ENCODE peak calls at places on chromosomes 1 and 21, in five cellular contexts. One of them, this sample, is unnamed.

GRCh38 chr1:117673405-117673804 is 67.6 kb downstream of the TENT5C start:
- DNase-seq in K562: no peak
- DNase-seq in HepG2: no peak
- DNase-seq in HCT116: no peak
- DNase-seq in GM12878: no peak
- DNase-seq in this sample: no peak

GRCh38 chr21:33854604-33855003 is 61.0 kb downstream of the ATP5PO start:
- DNase-seq in K562: no peak
- DNase-seq in HepG2: peak
- DNase-seq in HCT116: no peak
- DNase-seq in GM12878: no peak
- DNase-seq in this sample: no peak

GRCh38 chr1:51768971-51769601 is 109.4 kb downstream of the NRDC start:
- DNase-seq in K562: peak
- DNase-seq in HepG2: peak
- DNase-seq in HCT116: peak
- DNase-seq in GM12878: no peak
- DNase-seq in this sample: peak

GRCh38 chr1:86504130-86504479 is 35.4 kb downstream of the CLCA1 start:
- DNase-seq in K562: no peak
- DNase-seq in HepG2: no peak
- DNase-seq in HCT116: no peak
- DNase-seq in GM12878: no peak
- DNase-seq in this sample: no peak

GRCh38 chr1:19643602-19644419 is at the start of gene NBL1:
- DNase-seq in K562: peak
- DNase-seq in HepG2: no peak
- DNase-seq in HCT116: no peak
- DNase-seq in GM12878: no peak
- DNase-seq in this sample: peak

GRCh38 chr1:93369734-93370133 is 24.0 kb downstream of the DR1 start:
- DNase-seq in K562: no peak
- DNase-seq in HepG2: no peak
- DNase-seq in HCT116: no peak
- DNase-seq in GM12878: no peak
- DNase-seq in this sample: no peak

GRCh38 chr1:170967042-170967910 is 31.9 kb downstream of the MROH9 start:
- DNase-seq in K562: no peak
- DNase-seq in HepG2: peak
- DNase-seq in HCT116: peak
- DNase-seq in GM12878: no peak
- DNase-seq in this sample: peak

GRCh38 chr1:6133146-6133895 is 46.8 kb downstream of the CHD5 start:
- DNase-seq in K562: no peak
- DNase-seq in HepG2: no peak
- DNase-seq in HCT116: no peak
- DNase-seq in GM12878: no peak
- DNase-seq in this sample: no peak

GRCh38 chr1:74412244-74412643 is 100.2 kb downstream of the LRRC53 start:
- DNase-seq in K562: no peak
- DNase-seq in HepG2: no peak
- DNase-seq in HCT116: no peak
- DNase-seq in GM12878: no peak
- DNase-seq in this sample: no peak

GRCh38 chr1:89953072-89953626 is 41.8 kb upstream of the ZNF326 start:
- DNase-seq in K562: peak
- DNase-seq in HepG2: peak
- DNase-seq in HCT116: peak
- DNase-seq in GM12878: peak
- DNase-seq in this sample: no peak

GRCh38 chr21:37986751-37987399 is 70.6 kb upstream of the KCNJ6 start:
- DNase-seq in K562: no peak
- DNase-seq in HepG2: no peak
- DNase-seq in HCT116: no peak
- DNase-seq in GM12878: no peak
- DNase-seq in this sample: no peak

GRCh38 chr1:170592591-170593111 is 60.7 kb downstream of the GORAB start:
- DNase-seq in K562: no peak
- DNase-seq in HepG2: no peak
- DNase-seq in HCT116: no peak
- DNase-seq in GM12878: no peak
- DNase-seq in this sample: no peak

GRCh38 chr1:227776277-227776676 is 39.2 kb upstream of the PRSS38 start:
- DNase-seq in K562: no peak
- DNase-seq in HepG2: no peak
- DNase-seq in HCT116: no peak
- DNase-seq in GM12878: no peak
- DNase-seq in this sample: no peak

GRCh38 chr1:235725493-235725892 is 75.9 kb upstream of the GNG4 start:
- DNase-seq in K562: no peak
- DNase-seq in HepG2: no peak
- DNase-seq in HCT116: no peak
- DNase-seq in GM12878: no peak
- DNase-seq in this sample: no peak

GRCh38 chr1:118982816-118983557 is 5.2 kb downstream of the TBX15 start:
- DNase-seq in K562: no peak
- DNase-seq in HepG2: no peak
- DNase-seq in HCT116: no peak
- DNase-seq in GM12878: no peak
- DNase-seq in this sample: peak

GRCh38 chr1:118979754-118980270 is 8.3 kb downstream of the TBX15 start:
- DNase-seq in K562: no peak
- DNase-seq in HepG2: no peak
- DNase-seq in HCT116: no peak
- DNase-seq in GM12878: no peak
- DNase-seq in this sample: peak

GRCh38 chr1:118982281-118982680 is 5.9 kb downstream of the TBX15 start:
- DNase-seq in K562: no peak
- DNase-seq in HepG2: no peak
- DNase-seq in HCT116: no peak
- DNase-seq in GM12878: no peak
- DNase-seq in this sample: peak

GRCh38 chr1:118983558-118984021 is 4.6 kb downstream of the TBX15 start:
- DNase-seq in K562: no peak
- DNase-seq in HepG2: no peak
- DNase-seq in HCT116: no peak
- DNase-seq in GM12878: no peak
- DNase-seq in this sample: peak

GRCh38 chr1:118981436-118981835 is 6.7 kb downstream of the TBX15 start:
- DNase-seq in K562: no peak
- DNase-seq in HepG2: no peak
- DNase-seq in HCT116: no peak
- DNase-seq in GM12878: no peak
- DNase-seq in this sample: no peak
- TF ChIP-seq ZBTB33 in K562: no peak
- TF ChIP-seq ZBTB33 in HepG2: no peak
- TF ChIP-seq ZBTB33 in HCT116: no peak
- TF ChIP-seq ZBTB33 in GM12878: no peak
- TF ChIP-seq ZBTB33 in this sample: no peak

DNA sequence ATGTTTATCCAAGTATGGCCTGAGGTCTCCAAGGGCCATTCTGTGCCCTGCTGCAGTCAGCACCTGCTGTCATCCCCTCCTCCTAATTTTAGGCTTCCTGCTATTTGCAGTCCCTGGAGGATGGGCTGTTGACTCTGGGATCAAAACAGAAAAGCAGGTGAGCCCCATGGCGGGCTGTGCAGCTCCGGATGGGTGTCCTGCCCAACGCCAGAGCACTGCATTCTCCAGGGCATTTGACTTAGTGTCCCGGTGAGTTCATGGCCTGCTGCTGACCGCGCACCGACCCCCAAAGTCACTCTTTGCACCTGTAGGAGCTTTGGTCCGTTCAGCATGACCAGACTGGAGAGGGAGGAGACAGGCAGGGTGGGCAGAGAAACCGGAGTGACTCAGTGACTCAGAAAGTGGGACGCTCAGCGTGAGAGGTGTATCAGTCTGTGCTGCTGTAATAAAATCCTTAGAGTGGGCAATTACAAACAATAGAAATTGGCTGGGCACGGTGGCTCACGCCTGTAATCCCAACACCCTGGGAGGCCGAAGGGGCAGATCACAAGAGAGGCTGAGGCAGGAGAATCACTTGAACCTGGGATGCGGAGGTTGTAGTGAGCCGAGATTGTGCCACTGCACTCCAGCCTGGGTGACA is 5.9 kb upstream of the AIRE start:
- DNase-seq in K562: no peak
- DNase-seq in HepG2: no peak
- DNase-seq in HCT116: no peak
- DNase-seq in GM12878: no peak
- DNase-seq in this sample: no peak
- TF ChIP-seq ZBTB33 in K562: no peak
- TF ChIP-seq ZBTB33 in HepG2: no peak
- TF ChIP-seq ZBTB33 in HCT116: no peak
- TF ChIP-seq ZBTB33 in GM12878: no peak
- TF ChIP-seq ZBTB33 in this sample: no peak

GRCh38 chr1:41175546-41175945 is 66.6 kb downstream of the SCMH1 start:
- DNase-seq in K562: no peak
- DNase-seq in HepG2: no peak
- DNase-seq in HCT116: no peak
- DNase-seq in GM12878: no peak
- DNase-seq in this sample: no peak
- TF ChIP-seq ZBTB33 in K562: no peak
- TF ChIP-seq ZBTB33 in HepG2: no peak
- TF ChIP-seq ZBTB33 in HCT116: no peak
- TF ChIP-seq ZBTB33 in GM12878: no peak
- TF ChIP-seq ZBTB33 in this sample: no peak

GRCh38 chr1:76284842-76285241 is 210.3 kb downstream of the ST6GALNAC3 start:
- DNase-seq in K562: no peak
- DNase-seq in HepG2: no peak
- DNase-seq in HCT116: no peak
- DNase-seq in GM12878: no peak
- DNase-seq in this sample: no peak

GRCh38 chr1:76288758-76289483 is 214.4 kb downstream of the ST6GALNAC3 start:
- DNase-seq in K562: no peak
- DNase-seq in HepG2: no peak
- DNase-seq in HCT116: no peak
- DNase-seq in GM12878: no peak
- DNase-seq in this sample: no peak

GRCh38 chr1:76287917-76288316 is 213.4 kb downstream of the ST6GALNAC3 start:
- DNase-seq in K562: no peak
- DNase-seq in HepG2: no peak
- DNase-seq in HCT116: no peak
- DNase-seq in GM12878: no peak
- DNase-seq in this sample: no peak

GRCh38 chr1:76289692-76290091 is 215.1 kb downstream of the ST6GALNAC3 start:
- DNase-seq in K562: no peak
- DNase-seq in HepG2: no peak
- DNase-seq in HCT116: no peak
- DNase-seq in GM12878: no peak
- DNase-seq in this sample: no peak

DNA sequence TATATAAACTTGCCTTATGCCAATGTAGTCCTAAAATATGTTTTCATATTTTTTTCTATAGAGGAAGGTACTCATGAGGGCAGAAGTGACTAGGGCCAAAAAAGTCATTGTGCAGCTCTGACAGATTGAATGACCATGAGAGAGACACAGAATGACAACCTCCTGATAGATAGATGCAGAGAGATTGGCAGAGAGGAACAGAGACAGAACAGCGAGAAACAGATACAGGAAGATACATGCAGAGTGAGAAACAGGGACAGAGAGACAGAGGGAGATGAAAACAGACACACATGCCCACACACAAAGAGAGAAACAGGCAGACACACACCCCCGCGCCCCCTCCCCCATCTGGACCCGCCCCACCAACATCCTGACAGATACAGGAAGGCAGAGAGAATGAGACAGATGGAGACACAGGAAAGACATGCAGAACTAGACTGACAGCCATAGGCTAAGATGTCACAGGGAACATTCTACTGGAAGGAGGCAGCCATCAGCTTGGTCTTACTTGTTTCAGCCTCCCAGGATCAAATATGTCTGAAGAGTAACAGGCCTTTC is 211.1 kb downstream of the ST6GALNAC3 start:
- DNase-seq in K562: no peak
- DNase-seq in HepG2: no peak
- DNase-seq in HCT116: no peak
- DNase-seq in GM12878: no peak
- DNase-seq in this sample: peak
- TF ChIP-seq ZBTB33 in K562: no peak
- TF ChIP-seq ZBTB33 in HepG2: no peak
- TF ChIP-seq ZBTB33 in HCT116: no peak
- TF ChIP-seq ZBTB33 in GM12878: no peak
- TF ChIP-seq ZBTB33 in this sample: no peak